ENCODE peak calls at places on chromosome 19, in five cellular contexts. H is non-pigmented ciliary epithelial cell, F is choroid plexus epithelial cell, S is T-helper 9 cell, M is amygdala. Z is an unnamed sample.

GRCh38 chr19:35141627-35142401 is 1.2 kb upstream of the FXYD7 start:
- DNase-seq in H (no peak), F (no peak), S (no peak), M (no peak), Z (no peak)

GRCh38 chr19:5083547-5083965 is 114.6 kb downstream of the KDM4B start:
- DNase-seq in H (peak; percentile 10), F (peak; percentile 81), S (no peak), M (no peak), Z (no peak)

GRCh38 chr19:16113727-16114126 is 2.0 kb downstream of the RAB8A start:
- DNase-seq in H (no peak), F (no peak), S (no peak), M (no peak), Z (no peak)

GRCh38 chr19:42252365-42253244 is 2.3 kb downstream of the ERF start:
- DNase-seq in H (no peak), F (peak; percentile 55), S (no peak), M (peak; percentile 83), Z (no peak)

GRCh38 chr19:13487985-13488384 is 18.3 kb downstream of the CACNA1A start:
- DNase-seq in H (no peak), F (no peak), S (no peak), M (no peak), Z (no peak)

GRCh38 chr19:15304140-15304705 is 28.1 kb downstream of the BRD4 start:
- DNase-seq in H (no peak), F (no peak), S (no peak), M (no peak), Z (peak; percentile 92)

GRCh38 chr19:58549664-58550361 is 5.1 kb downstream of the CHMP2A start:
- DNase-seq in H (no peak), F (no peak), S (no peak), M (no peak), Z (no peak)

GRCh38 chr19:27393591-27393990 is 1819.4 kb downstream of the UQCRFS1 start:
- DNase-seq in H (no peak), F (no peak), S (no peak), M (no peak), Z (no peak)

GRCh38 chr19:48397636-48398328 is 4.3 kb downstream of the GRIN2D start:
- DNase-seq in H (no peak), F (no peak), S (no peak), M (no peak), Z (no peak)

GRCh38 chr19:41682437-41682836 is 5.6 kb downstream of the CEACAM7 start:
- DNase-seq in H (no peak), F (no peak), S (no peak), M (no peak), Z (no peak)

Z was measured in NCI-H446 treated with DMSO at 0.1 percent for 48 hours.